ENCODE peak calls at places on chromosomes 11 and 22, in seven cellular contexts. E, V, U, B, Y, T and R are unnamed samples.

GRCh38 chr11:35662061-35662648 is 420 bp upstream of the TRIM44 start:
- DNase-seq in U (no peak), B (no peak), E (no peak), V (peak; percentile 47), Y (no peak), T (no peak), R (no peak)

GRCh38 chr11:94297967-94298576 is 6.3 kb upstream of the IZUMO1R start:
- DNase-seq in E (no peak), B (no peak), Y (no peak), V (no peak), T (no peak), U (no peak), R (no peak)

GRCh38 chr22:42174062-42174461 is 43.5 kb upstream of the CYP2D6 start:
- DNase-seq in T (no peak), U (no peak), B (no peak), Y (no peak), V (no peak), E (peak; percentile 55), R (no peak)

GRCh38 chr11:70029115-70029830 is 48.8 kb upstream of the ANO1 start:
- DNase-seq in B (no peak), U (peak; percentile 56), T (no peak), E (no peak), Y (no peak), V (no peak), R (no peak)

GRCh38 chr22:48680601-48681000 is 1147.1 kb downstream of the BRD1 start:
- DNase-seq in Y (no peak), V (no peak), U (no peak), E (no peak), B (no peak), T (no peak), R (no peak)

GRCh38 chr11:70212227-70212811 is 9.2 kb downstream of the FADD start:
- DNase-seq in V (no peak), Y (no peak), T (peak; percentile 37), E (peak; percentile 11), U (no peak), B (no peak), R (no peak)

GRCh38 chr11:11450744-11451362 is 97.8 kb upstream of the CSNK2A3 start:
- DNase-seq in Y (no peak), T (no peak), V (no peak), E (peak; percentile 61), B (no peak), U (no peak), R (no peak)

GRCh38 chr11:33454264-33454663 is 197.1 kb downstream of the HIPK3 start:
- DNase-seq in U (no peak), T (no peak), E (no peak), Y (no peak), B (no peak), V (no peak), R (no peak)

GRCh38 chr11:30392221-30392784 is 69.4 kb downstream of the ARL14EP start:
- DNase-seq in E (no peak), B (no peak), T (no peak), U (no peak), V (no peak), Y (no peak), R (no peak)

GRCh38 chr11:76787911-76788596 is 4.9 kb downstream of the TSKU start:
- DNase-seq in B (no peak), T (peak; percentile 40), E (peak; percentile 84), Y (no peak), V (no peak), U (no peak), R (no peak)

GRCh38 chr22:49393526-49393925 is 434.1 kb downstream of the BRD1 start:
- DNase-seq in B (peak; percentile 7), U (peak; percentile 44), Y (no peak), T (no peak), E (no peak), V (no peak), R (no peak)

GRCh38 chr22:49727191-49727880 is 100.3 kb downstream of the BRD1 start:
- DNase-seq in V (no peak), U (peak; percentile 59), E (no peak), T (no peak), B (no peak), Y (no peak), R (no peak)

GRCh38 chr11:134270250-134270714 is 5.9 kb upstream of the GLB1L3 start:
- DNase-seq in B (no peak), U (no peak), E (no peak), Y (no peak), T (no peak), V (no peak), R (no peak)

GRCh38 chr22:45599836-45600577 is 71.6 kb upstream of the ATXN10 start:
- DNase-seq in V (no peak), T (no peak), Y (no peak), U (no peak), E (no peak), B (no peak), R (no peak)

GRCh38 chr22:44396727-44397722 is 84.3 kb upstream of the SHISAL1 start:
- DNase-seq in U (peak; percentile 21), Y (no peak), V (no peak), T (no peak), E (no peak), B (peak; percentile 42), R (peak; percentile 8)

GRCh38 chr22:39207141-39208012 is 37.4 kb downstream of the PDGFB start:
- DNase-seq in V (no peak), U (peak; percentile 51), Y (no peak), B (no peak), T (peak; percentile 51), E (peak; percentile 44), R (no peak)

GRCh38 chr22:46508391-46508999 is 28.9 kb downstream of the CELSR1 start:
- DNase-seq in T (no peak), V (no peak), E (no peak), U (no peak), Y (no peak), B (no peak), R (no peak)

GRCh38 chr11:14542384-14542783 is 22.2 kb upstream of the PSMA1 start:
- DNase-seq in B (no peak), T (no peak), Y (no peak), U (no peak), V (no peak), E (no peak), R (no peak)

GRCh38 chr22:44701824-44702478 is at the start of gene PRR5:
- DNase-seq in E (peak; percentile 96), T (peak; percentile 87), V (peak; percentile 83), U (peak; percentile 78), Y (no peak), B (peak; percentile 72), R (no peak)

GRCh38 chr11:111297696-111298095 is 650 bp upstream of the POU2AF3 start:
- DNase-seq in B (no peak), T (no peak), V (no peak), U (no peak), E (no peak), Y (no peak), R (no peak)

GRCh38 chr11:62791501-62792192 is at the start of gene TMEM223:
- DNase-seq in V (peak; percentile 93), T (peak; percentile 93), U (peak; percentile 94), B (peak; percentile 83), E (peak; percentile 80), Y (peak; percentile 59), R (peak; percentile 57)

GRCh38 chr11:92546089-92546488 is 321.5 kb downstream of the FAT3 start:
- DNase-seq in T (no peak), V (no peak), E (no peak), B (no peak), Y (no peak), U (no peak), R (no peak)

GRCh38 chr11:5550440-5551095 is 2.2 kb upstream of the OR52H1 start:
- DNase-seq in E (peak; percentile 46), V (no peak), B (no peak), T (no peak), U (no peak), Y (no peak), R (no peak)

GRCh38 chr22:22593964-22594656 is 35.0 kb upstream of the PRAME start:
- DNase-seq in Y (no peak), E (peak; percentile 51), B (no peak), U (no peak), V (peak; percentile 46), T (peak; percentile 65), R (peak; percentile 27)

GRCh38 chr22:22590136-22590891 is 31.2 kb upstream of the PRAME start:
- DNase-seq in V (no peak), B (no peak), E (no peak), Y (no peak), U (no peak), T (no peak), R (no peak)

GRCh38 chr22:22593250-22593649 is 34.2 kb upstream of the PRAME start:
- DNase-seq in Y (no peak), B (no peak), U (no peak), E (no peak), V (no peak), T (no peak), R (no peak)

GRCh38 chr22:22588485-22589164 is 29.6 kb upstream of the PRAME start:
- DNase-seq in B (no peak), Y (no peak), U (no peak), E (no peak), V (no peak), T (no peak), R (no peak)

GRCh38 chr22:22591348-22592299 is 32.6 kb upstream of the PRAME start:
- DNase-seq in Y (no peak), V (no peak), T (no peak), B (no peak), E (no peak), U (no peak), R (no peak)
- TF ChIP-seq CTCF in Y (no peak), V (no peak), T (peak; percentile 39), B (no peak), E (peak; percentile 16), U (no peak), R (no peak)

DNA sequence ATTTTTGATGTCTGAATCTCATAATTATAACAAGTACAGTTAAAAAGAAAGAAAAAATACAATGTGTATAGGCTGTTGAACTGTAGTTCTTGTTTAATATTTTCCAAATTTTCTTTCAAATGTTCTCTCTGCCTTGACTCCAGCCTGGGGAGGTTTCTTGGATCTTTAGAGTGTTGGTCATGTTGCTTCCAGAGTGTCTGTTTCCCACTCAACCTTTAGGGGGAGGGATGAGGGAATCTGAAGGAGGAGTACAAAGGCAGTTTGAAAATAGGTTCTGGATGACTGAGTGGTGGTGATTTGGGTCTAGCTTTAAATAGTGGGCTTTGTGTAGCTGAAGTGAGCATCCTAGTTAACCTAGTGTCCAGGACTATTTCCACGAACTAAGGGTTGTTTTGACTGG is 2.0 kb downstream of the CTNND1 start:
- DNase-seq in Y (no peak), B (no peak), V (no peak), U (no peak), T (no peak), E (peak; percentile 50), R (no peak)
- TF ChIP-seq CTCF in Y (no peak), B (no peak), V (no peak), U (no peak), T (no peak), E (peak; percentile 52), R (no peak)

GRCh38 chr11:60841797-60842687 is at the start of gene CCDC86:
- DNase-seq in B (peak; percentile 98), Y (peak; percentile 93), V (peak; percentile 99), E (peak; percentile 97), U (peak; percentile 98), T (peak; percentile 97), R (peak; percentile 92)
- TF ChIP-seq CTCF in B (no peak), Y (no peak), V (no peak), E (no peak), U (no peak), T (no peak), R (no peak)

DNA sequence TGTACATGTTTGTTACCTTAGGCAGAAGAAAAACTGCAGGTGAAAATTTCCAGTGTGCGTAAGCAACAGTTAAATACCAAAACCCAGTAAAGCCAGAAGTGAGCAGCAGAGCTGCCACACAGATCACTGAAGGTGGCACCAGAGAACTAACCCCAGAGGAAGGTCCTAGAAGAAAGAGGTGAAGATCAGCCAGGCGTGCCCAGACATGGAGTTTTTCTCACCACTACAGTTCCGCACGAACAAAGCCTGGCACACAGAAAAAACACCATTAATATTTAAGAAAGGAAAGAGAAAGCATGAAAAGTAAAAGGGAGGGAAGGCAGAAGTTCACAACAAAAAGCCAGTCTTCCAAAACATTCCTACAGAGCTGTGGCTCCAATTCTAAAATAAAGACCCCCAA is 60.7 kb downstream of the STK33 start:
- DNase-seq in U (no peak), T (no peak), Y (no peak), B (no peak), V (no peak), E (no peak), R (no peak)
- TF ChIP-seq CTCF in U (no peak), T (no peak), Y (no peak), B (no peak), V (no peak), E (no peak), R (no peak)